ENCODE peak calls at places on chromosomes 13 and 19, in six cellular contexts. Y is astrocyte of the spinal cord; O is psoas muscle; K is stimulated activated CD4-positive, alpha-beta T cell treated with anti-CD3 and anti-CD28 coated beads, Interleukin-4, amount 100 ng/mL, for 24 hours; A is progenitor cell of endocrine pancreas; W is memory B cell. M is an unnamed sample.

GRCh38 chr19:7013678-7014077 is 7.6 kb downstream of the MBD3L2B start:
- DNase-seq in Y (no peak), O (no peak), K (peak), A (no peak), W (no peak), M (peak)

GRCh38 chr13:58935689-58936088 is 1228.0 kb downstream of the DIAPH3 start:
- DNase-seq in Y (no peak), O (no peak), K (no peak), A (no peak), W (no peak), M (no peak)

GRCh38 chr13:48920730-48921129 is 55.0 kb upstream of the FNDC3A start:
- DNase-seq in Y (no peak), O (no peak), K (no peak), A (no peak), W (no peak), M (no peak)

GRCh38 chr19:8086849-8087248 is 34.3 kb downstream of the CCL25 start:
- DNase-seq in Y (no peak), O (no peak), K (no peak), A (no peak), W (no peak), M (no peak)

GRCh38 chr19:31648347-31648746 is 299.1 kb upstream of the TSHZ3 start:
- DNase-seq in Y (peak), O (no peak), K (no peak), A (no peak), W (no peak), M (no peak)

GRCh38 chr13:99985886-99986527 is 4.4 kb downstream of the ZIC2 start:
- DNase-seq in Y (peak), O (no peak), K (no peak), A (no peak), W (no peak), M (no peak)

GRCh38 chr19:43640424-43640757 is 741 bp upstream of the CADM4 start:
- DNase-seq in Y (no peak), O (no peak), K (no peak), A (no peak), W (no peak), M (no peak)

GRCh38 chr19:11123076-11123567 is 32.5 kb downstream of the SPC24 start:
- DNase-seq in Y (no peak), O (no peak), K (no peak), A (no peak), W (no peak), M (no peak)

GRCh38 chr13:84491952-84492351 is 609.7 kb upstream of the SLITRK1 start:
- DNase-seq in Y (no peak), O (no peak), K (no peak), A (no peak), W (no peak), M (no peak)

GRCh38 chr19:31308781-31309180 is 40.5 kb downstream of the TSHZ3 start:
- DNase-seq in Y (no peak), O (no peak), K (no peak), A (no peak), W (no peak), M (no peak)

GRCh38 chr19:53076984-53077383 is 26.2 kb downstream of the ZNF160 start:
- DNase-seq in Y (peak), O (peak), K (no peak), A (peak), W (no peak), M (no peak)

M was measured in T-helper 2 cell treated with Interferon-gamma antibody and Interleukin-4, amounts not matched to agents 5 μg/mL and 100 μg/mL, for 36 hours.